ENCODE peak calls at places on chromosomes 11 and 22, in seven cellular contexts. Z is heart left ventricle, P is A549, G is fibroblast of villous mesenchyme, O is AG10803, Y is AG04450, L is IMR-90. U is an unnamed sample.

GRCh38 chr11:102447941-102448868 is 4.4 kb downstream of the TMEM123 start:
- DNase-seq in Z (no peak), P (no peak), G (no peak), O (no peak), Y (no peak), L (no peak), U (no peak)

GRCh38 chr11:34655335-34656008 is 34.6 kb downstream of the EHF start:
- DNase-seq in Z (no peak), P (peak), G (peak), O (peak), Y (peak), L (peak), U (peak)

GRCh38 chr11:75280227-75280671 is 39.7 kb downstream of the TPBGL start:
- DNase-seq in Z (peak), P (peak), G (peak), O (peak), Y (peak), L (peak), U (peak)

GRCh38 chr11:130315354-130315970 is 745 bp upstream of the ZBTB44 start:
- DNase-seq in Z (peak), P (no peak), G (no peak), O (no peak), Y (no peak), L (no peak), U (no peak)

GRCh38 chr11:133136376-133136775 is 395.9 kb downstream of the OPCML start:
- DNase-seq in Z (no peak), P (no peak), G (no peak), O (no peak), Y (no peak), L (no peak), U (no peak)

GRCh38 chr11:19595499-19595839 is 117.2 kb upstream of the NAV2 start:
- DNase-seq in Z (no peak), P (no peak), G (no peak), O (no peak), Y (no peak), L (no peak), U (no peak)

GRCh38 chr11:77401486-77402217 is 72.2 kb downstream of the PAK1 start:
- DNase-seq in Z (no peak), P (no peak), G (no peak), O (no peak), Y (no peak), L (no peak), U (no peak)

GRCh38 chr22:45224988-45225731 is 15.5 kb downstream of the KIAA0930 start:
- DNase-seq in Z (no peak), P (no peak), G (no peak), O (no peak), Y (no peak), L (no peak), U (no peak)

GRCh38 chr11:103530257-103530656 is 421.0 kb downstream of the DYNC2H1 start:
- DNase-seq in Z (no peak), P (no peak), G (no peak), O (no peak), Y (no peak), L (peak), U (peak)

GRCh38 chr22:46934746-46935491 is 172.5 kb downstream of the TBC1D22A start:
- DNase-seq in Z (no peak), P (peak), G (peak), O (peak), Y (peak), L (peak), U (peak)

GRCh38 chr11:102415252-102415916 is 37.2 kb downstream of the TMEM123 start:
- DNase-seq in Z (no peak), P (no peak), G (no peak), O (no peak), Y (no peak), L (no peak), U (no peak)

GRCh38 chr22:47600791-47601400 is 838.4 kb downstream of the TBC1D22A start:
- DNase-seq in Z (no peak), P (no peak), G (no peak), O (no peak), Y (no peak), L (no peak), U (no peak)

GRCh38 chr11:846496-847098 is 3.9 kb downstream of the TSPAN4 start:
- DNase-seq in Z (no peak), P (no peak), G (no peak), O (peak), Y (no peak), L (peak), U (peak)

DNA sequence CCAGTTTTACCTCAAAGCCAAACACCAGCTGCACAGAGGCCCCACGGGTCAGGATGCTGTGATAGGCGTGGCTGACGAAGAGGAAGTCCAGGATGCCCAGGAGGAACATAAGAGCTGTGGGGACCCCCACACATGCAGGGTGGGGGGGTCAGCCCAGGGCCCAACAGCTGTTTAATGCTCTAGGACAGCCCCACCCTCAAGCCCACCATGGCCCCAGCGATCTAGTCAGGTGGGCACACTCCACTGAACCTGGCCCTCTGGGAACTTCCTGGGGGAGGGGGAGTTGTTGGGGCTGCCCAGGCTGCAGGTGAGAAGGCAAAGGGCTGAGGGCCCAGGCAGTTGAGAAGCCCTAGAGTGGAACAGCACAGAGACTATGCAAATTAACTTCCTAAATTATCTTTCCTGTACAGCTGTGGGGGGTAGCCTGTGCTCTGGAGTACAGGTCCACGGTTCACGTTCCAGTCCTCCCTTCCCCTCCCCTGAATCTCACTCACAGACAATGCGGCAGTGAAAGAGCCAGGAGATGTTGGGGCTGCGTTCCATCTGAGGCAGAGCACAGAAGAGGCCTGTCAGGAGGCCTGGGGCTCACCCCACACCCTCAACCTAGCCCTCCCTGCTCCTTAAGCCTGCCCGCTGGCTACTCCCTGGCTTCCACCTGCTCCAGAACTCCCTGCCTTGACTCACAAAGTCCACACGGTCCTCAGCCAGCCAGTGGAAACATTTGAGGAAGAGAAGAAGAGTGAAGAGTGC is 1.9 kb downstream of the SYVN1 start:
- DNase-seq in Z (peak), P (no peak), G (no peak), O (no peak), Y (no peak), L (no peak), U (no peak)
- H3K4me3 ChIP-seq in Z (no peak), P (no peak), G (no peak), O (peak), Y (peak), L (no peak), U (no peak)

DNA sequence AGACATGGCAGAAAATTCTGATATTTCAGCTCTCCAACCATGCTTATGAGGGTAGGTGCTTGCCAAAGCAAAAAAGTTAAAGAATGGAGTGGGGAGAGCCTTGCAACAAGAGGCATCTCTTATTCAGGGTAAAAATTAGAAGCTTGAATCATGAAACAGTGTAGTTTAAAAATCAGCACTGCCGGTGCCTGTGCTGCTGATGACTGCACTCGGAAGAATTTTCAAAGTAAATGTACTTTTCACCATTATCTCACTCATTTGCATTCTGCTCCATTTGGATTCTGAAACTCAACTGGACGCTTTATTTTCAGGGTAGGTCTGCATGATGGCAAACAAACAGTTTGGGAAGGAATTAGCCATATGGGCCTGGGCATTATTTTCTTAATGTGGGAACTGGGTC is 126.3 kb downstream of the KIRREL3 start:
- DNase-seq in Z (no peak), P (no peak), G (no peak), O (peak), Y (no peak), L (peak), U (no peak)
- TF ChIP-seq CTCF in Z (no peak), P (no peak), G (no peak), O (no peak), Y (no peak), L (no peak), U (no peak)

GRCh38 chr22:28143961-28144745 is 225.1 kb upstream of the PITPNB start:
- DNase-seq in Z (no peak), P (no peak), G (no peak), O (peak), Y (no peak), L (no peak), U (no peak)

GRCh38 chr22:28143206-28143605 is 224.2 kb upstream of the PITPNB start:
- DNase-seq in Z (no peak), P (no peak), G (no peak), O (peak), Y (no peak), L (no peak), U (no peak)

GRCh38 chr22:28141614-28142013 is 222.6 kb upstream of the PITPNB start:
- DNase-seq in Z (no peak), P (no peak), G (peak), O (peak), Y (peak), L (peak), U (peak)

GRCh38 chr22:28139993-28140392 is 220.9 kb upstream of the PITPNB start:
- DNase-seq in Z (no peak), P (no peak), G (peak), O (peak), Y (peak), L (peak), U (peak)

DNA sequence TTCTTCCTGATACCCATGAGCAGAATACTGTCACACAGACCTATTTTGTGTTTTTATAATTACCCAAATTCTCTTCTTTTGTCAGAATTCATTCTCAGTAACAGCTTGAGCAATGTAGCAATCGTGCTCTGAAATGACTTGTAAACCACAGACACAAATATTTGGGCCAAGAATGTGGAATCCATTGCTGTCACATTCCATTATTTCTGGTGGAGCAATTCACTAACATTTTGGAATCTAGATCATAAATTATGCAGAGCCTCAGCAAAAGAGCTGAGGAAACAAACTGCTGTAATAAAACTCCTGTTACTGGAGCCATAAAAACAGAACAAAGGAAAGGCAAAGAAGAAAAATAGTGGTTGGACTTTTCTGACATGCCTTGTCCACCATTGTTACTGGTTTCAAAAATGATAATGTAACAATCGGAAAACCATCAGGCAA is 223.3 kb upstream of the PITPNB start:
- DNase-seq in Z (no peak), P (no peak), G (peak), O (peak), Y (peak), L (peak), U (peak)
- H3K4me3 ChIP-seq in Z (no peak), P (no peak), G (no peak), O (no peak), Y (no peak), L (no peak), U (peak)

DNA sequence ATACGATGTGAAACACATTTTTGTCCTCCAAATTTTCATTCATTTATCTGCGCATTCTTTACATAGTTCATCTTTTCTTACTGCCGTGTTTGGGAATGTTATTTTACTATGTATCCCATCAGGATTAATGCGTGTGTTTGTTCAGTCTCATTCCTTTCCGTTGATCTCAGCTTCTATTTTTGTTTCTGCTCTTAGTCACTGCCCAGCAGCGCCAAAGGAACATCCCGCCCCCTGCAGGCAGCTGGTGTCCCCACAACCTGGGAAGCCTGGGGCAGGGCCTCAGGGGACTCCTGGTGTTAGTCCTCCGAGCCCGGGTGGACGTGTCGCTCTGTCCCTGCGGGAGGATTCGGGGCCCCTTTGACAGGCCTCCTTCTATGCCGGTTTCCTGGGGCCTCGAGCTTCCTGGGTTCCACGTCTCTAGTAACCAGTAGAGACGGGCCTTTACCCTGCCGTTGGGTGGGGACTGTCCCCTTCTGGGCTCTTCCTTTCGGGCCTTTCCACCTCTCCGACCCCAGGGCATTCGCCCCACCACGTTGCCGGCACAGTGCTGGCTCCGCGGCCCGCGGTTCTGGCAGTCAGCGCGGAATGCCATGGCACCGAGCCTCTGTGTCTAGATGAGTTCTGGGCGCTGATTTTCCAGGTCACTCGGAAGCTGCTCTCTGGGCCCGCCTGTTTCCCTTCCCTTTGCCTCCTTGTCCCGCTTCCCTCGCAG is 39.8 kb downstream of the WEE1 start:
- DNase-seq in Z (peak), P (peak), G (peak), O (peak), Y (peak), L (peak), U (peak)
- TF ChIP-seq CTCF in Z (peak), P (peak), G (peak), O (peak), Y (peak), L (peak), U (peak)

GRCh38 chr11:60842688-60843605 is 1.0 kb downstream of the CCDC86 start:
- DNase-seq in Z (no peak), P (no peak), G (peak), O (peak), Y (no peak), L (no peak), U (peak)

GRCh38 chr11:60844045-60844869 is 2.3 kb downstream of the CCDC86 start:
- DNase-seq in Z (no peak), P (no peak), G (peak), O (peak), Y (no peak), L (peak), U (peak)

GRCh38 chr11:60847281-60847680 is 5.4 kb downstream of the CCDC86 start:
- DNase-seq in Z (no peak), P (no peak), G (no peak), O (no peak), Y (no peak), L (no peak), U (peak)

GRCh38 chr11:60845338-60845737 is 3.4 kb downstream of the CCDC86 start:
- DNase-seq in Z (no peak), P (no peak), G (no peak), O (no peak), Y (no peak), L (no peak), U (no peak)

DNA sequence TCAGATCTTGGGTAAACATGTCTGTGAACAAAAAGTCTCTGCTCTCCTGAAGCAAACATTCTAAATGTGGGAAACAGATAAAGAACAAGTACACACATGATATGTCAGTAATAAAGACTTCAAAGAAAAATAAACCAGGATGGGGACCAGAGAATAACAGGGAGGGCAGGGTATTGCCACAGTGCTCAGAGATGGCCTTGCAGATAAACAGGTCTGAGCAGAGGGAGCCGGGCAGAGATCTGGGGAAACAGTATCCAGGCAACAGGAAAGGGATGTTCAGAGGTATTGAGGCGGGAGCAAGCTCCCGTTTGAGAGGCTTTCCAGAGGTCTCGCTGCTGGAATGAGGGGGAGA is 2.9 kb downstream of the CCDC86 start:
- DNase-seq in Z (no peak), P (no peak), G (peak), O (no peak), Y (no peak), L (no peak), U (no peak)
- H3K4me3 ChIP-seq in Z (no peak), P (no peak), G (no peak), O (no peak), Y (no peak), L (no peak), U (peak)

DNA sequence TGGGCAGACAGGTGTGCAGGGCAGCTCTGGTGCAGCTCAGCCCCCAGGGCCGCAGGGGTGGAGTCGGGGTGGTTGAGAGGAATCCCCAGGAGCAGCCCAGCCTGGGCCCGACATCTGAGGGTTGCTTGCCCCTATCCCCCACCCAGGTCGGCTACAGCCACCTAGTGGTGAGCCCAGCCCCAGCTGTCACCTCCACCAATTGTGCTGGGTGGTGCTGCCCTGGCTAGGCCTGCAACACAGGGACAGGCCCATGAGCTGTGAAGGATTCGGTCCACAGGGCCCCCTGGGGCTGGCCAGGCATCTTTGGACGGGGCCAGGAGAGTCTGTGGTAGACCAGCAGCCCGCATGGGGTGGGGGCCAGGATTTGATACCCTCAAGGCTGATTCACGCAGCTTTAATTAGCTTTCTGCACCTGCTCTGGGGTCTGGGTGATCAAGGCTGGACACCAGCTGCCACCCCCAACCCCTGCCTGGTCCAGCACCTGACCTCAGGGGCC is 29.5 kb downstream of the RTN4R start:
- DNase-seq in Z (peak), P (peak), G (peak), O (no peak), Y (no peak), L (no peak), U (peak)
- TF ChIP-seq CTCF in Z (peak), P (peak), G (peak), O (peak), Y (peak), L (peak), U (peak)

DNA sequence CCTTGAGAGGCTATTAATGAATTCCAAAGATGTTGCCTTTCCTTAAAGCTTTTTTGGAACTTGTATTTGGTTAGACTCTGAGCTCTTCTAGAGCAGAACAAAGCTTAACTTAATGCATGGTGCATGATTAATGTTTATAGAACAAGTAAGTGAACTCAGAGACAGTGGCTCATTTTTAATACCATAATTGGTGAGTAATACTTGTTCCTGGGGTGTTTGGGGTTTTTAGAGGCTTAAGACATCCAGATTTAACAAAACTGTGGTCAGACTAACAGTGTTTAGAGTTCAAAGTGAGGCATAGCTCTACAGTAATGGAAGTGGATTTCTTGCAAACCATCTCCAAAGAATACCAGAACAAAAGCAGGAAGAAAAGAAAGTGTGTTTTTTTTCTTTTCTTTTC is 73.7 kb upstream of the CTSC start:
- DNase-seq in Z (no peak), P (no peak), G (peak), O (peak), Y (peak), L (peak), U (peak)
- H3K4me3 ChIP-seq in Z (no peak), P (no peak), G (no peak), O (no peak), Y (no peak), L (no peak), U (no peak)

GRCh38 chr11:106137758-106138157 is 60.3 kb downstream of the AASDHPPT start:
- DNase-seq in Z (no peak), P (no peak), G (no peak), O (no peak), Y (no peak), L (no peak), U (no peak)

GRCh38 chr11:106131998-106132397 is 54.5 kb downstream of the AASDHPPT start:
- DNase-seq in Z (no peak), P (no peak), G (no peak), O (no peak), Y (no peak), L (no peak), U (no peak)

GRCh38 chr11:106137061-106137460 is 59.6 kb downstream of the AASDHPPT start:
- DNase-seq in Z (no peak), P (no peak), G (no peak), O (no peak), Y (no peak), L (no peak), U (no peak)

GRCh38 chr11:106132582-106133354 is 55.3 kb downstream of the AASDHPPT start:
- DNase-seq in Z (no peak), P (no peak), G (no peak), O (no peak), Y (no peak), L (no peak), U (no peak)

DNA sequence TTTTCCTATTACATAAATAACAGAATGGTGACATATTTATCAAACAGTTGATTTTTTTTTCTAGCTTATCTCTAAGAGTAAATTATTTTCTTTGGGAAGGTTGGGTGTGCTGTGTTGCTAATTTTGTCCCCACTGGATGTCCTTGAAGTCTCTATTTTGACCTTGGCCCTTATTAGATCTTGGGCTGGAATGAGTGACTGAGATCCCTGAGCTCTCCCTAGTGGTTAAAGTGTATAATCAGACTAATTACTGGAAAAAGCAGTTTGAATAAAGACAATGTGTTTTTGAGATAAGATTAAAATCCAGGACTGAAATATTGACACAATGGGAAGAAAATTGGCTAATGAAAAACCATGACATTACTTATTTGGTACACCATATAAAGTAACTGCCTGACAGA is 56.1 kb downstream of the AASDHPPT start:
- DNase-seq in Z (no peak), P (no peak), G (peak), O (no peak), Y (no peak), L (no peak), U (peak)
- TF ChIP-seq CTCF in Z (no peak), P (peak), G (peak), O (peak), Y (peak), L (peak), U (peak)

GRCh38 chr11:111976614-111977140 is 39.5 kb downstream of the DIXDC1 start:
- DNase-seq in Z (no peak), P (no peak), G (no peak), O (no peak), Y (no peak), L (no peak), U (no peak)
- H3K4me3 ChIP-seq in Z (peak), P (no peak), G (peak), O (peak), Y (peak), L (peak), U (peak)